ENCODE peak calls at places on chromosomes 1 and 21, in ten cellular contexts. K, J, X, L, N, P, R, D, E and B are unnamed samples. For H3K4me1, the result is how much of the 10 kb centered on the place peaks cover.

GRCh38 chr1:94063379-94063778 is 57.6 kb downstream of the ABCA4 start:
- DNase-seq in K (no peak), J (peak), X (peak), L (peak), N (peak), P (peak), R (peak), D (peak), E (peak), B (peak)

GRCh38 chr1:119587328-119587727 is 60.7 kb downstream of the ZNF697 start:
- DNase-seq in K (no peak), J (no peak), X (no peak), L (peak), N (no peak), P (no peak), R (no peak), D (no peak), E (peak), B (no peak)

GRCh38 chr1:12600880-12601633 is 17.0 kb downstream of the DHRS3 start:
- DNase-seq in K (no peak), J (no peak), X (no peak), L (peak), N (no peak), P (peak), R (peak), D (no peak), E (peak), B (peak)

GRCh38 chr21:44670642-44671432 is 4.1 kb upstream of the KRTAP12-2 start:
- DNase-seq in K (no peak), J (no peak), X (no peak), L (no peak), N (no peak), P (no peak), R (no peak), D (no peak), E (no peak), B (no peak)

GRCh38 chr1:98496246-98496995 is 165.1 kb upstream of the SNX7 start:
- DNase-seq in K (no peak), J (no peak), X (no peak), L (no peak), N (peak), P (no peak), R (no peak), D (no peak), E (no peak), B (no peak)

GRCh38 chr1:58652351-58653184 is 47.3 kb downstream of the MYSM1 start:
- DNase-seq in K (peak), J (peak), X (no peak), L (peak), N (peak), P (peak), R (peak), D (peak), E (peak), B (no peak)

GRCh38 chr1:9466780-9467755 is 72.2 kb upstream of the SLC25A33 start:
- DNase-seq in K (peak), J (no peak), X (no peak), L (no peak), N (peak), P (peak), R (peak), D (peak), E (peak), B (peak)

GRCh38 chr1:246306415-246307037 is 200.6 kb downstream of the SMYD3 start:
- DNase-seq in K (no peak), J (no peak), X (no peak), L (peak), N (peak), P (no peak), R (no peak), D (no peak), E (no peak), B (no peak)

GRCh38 chr1:29156543-29157268 is 25.0 kb downstream of the SRSF4 start:
- DNase-seq in K (no peak), J (no peak), X (no peak), L (no peak), N (peak), P (no peak), R (peak), D (peak), E (no peak), B (no peak)

GRCh38 chr1:200786792-200787191 is 48.1 kb downstream of the CAMSAP2 start:
- DNase-seq in K (no peak), J (no peak), X (no peak), L (no peak), N (no peak), P (no peak), R (no peak), D (no peak), E (peak), B (no peak)
- TF ChIP-seq POLR2A in K (no peak), J (no peak), X (no peak), L (no peak), N (no peak), P (no peak), R (no peak), D (no peak), E (no peak), B (no peak)

GRCh38 chr1:88802950-88803349 is 88.4 kb downstream of the GTF2B start:
- DNase-seq in K (no peak), J (no peak), X (no peak), L (no peak), N (peak), P (no peak), R (no peak), D (no peak), E (no peak), B (no peak)

GRCh38 chr1:88800382-88801051 is 90.8 kb downstream of the GTF2B start:
- DNase-seq in K (no peak), J (peak), X (no peak), L (peak), N (peak), P (no peak), R (no peak), D (no peak), E (peak), B (no peak)

GRCh38 chr1:88803444-88803843 is 87.9 kb downstream of the GTF2B start:
- DNase-seq in K (no peak), J (no peak), X (no peak), L (no peak), N (no peak), P (no peak), R (no peak), D (no peak), E (no peak), B (no peak)

GRCh38 chr1:88802404-88802803 is 89.0 kb downstream of the GTF2B start:
- DNase-seq in K (no peak), J (no peak), X (no peak), L (no peak), N (no peak), P (no peak), R (no peak), D (no peak), E (no peak), B (no peak)

DNA sequence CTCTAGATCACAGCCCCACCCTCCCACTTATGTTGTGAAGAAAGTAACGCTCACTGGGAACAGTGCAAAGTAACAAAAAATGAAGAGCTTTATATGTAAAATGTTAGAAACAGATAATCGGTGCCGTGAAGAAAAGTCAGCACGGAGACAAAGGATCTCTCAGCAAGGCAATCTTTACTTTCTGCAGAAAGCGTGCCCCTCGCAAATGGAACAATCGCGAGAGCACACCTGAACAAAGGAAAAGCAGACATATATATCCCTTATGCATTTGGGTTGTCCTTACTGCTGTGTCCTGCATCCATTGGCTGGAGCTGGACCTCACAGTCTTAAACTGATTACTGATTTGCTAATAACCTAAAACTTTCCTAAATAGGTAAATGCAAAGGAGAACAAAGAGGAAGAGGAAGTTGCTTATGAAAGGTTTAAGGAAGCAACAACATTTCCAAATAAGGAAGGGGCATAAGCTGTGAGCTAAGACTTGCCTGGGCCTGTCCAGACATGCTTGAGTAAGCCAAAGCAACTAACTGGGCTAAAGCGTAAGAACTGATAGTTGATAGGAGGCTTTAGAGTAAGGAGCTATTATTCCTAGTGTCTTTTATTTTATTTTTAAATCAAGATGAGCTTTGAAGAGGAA is 89.7 kb downstream of the GTF2B start:
- DNase-seq in K (no peak), J (no peak), X (no peak), L (no peak), N (peak), P (no peak), R (no peak), D (no peak), E (peak), B (no peak)
- H3K4me1 ChIP-seq in K (under half), J (under half), X (under half), L (under half), N (under half), P (under half), R (under half), D (under half), E (under half), B (under half)

DNA sequence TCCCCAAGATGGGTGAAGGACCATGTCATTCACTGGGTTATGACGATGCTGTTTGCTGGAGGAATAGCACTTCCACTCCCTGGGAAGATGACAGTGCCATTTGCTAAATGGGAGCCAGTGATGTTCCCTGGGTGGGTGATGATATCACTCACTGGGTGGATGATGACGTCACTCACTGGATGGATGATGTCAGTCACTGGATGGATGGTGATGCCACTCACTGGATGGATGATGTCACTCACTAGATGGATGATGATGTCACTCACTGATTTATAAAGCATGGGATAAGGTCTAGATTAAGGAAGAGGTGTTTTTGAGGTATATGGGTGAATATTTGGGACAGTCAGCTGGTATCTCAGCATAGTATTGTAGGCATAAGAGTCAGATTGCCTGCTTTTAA is 457.2 kb downstream of the AJAP1 start:
- DNase-seq in K (no peak), J (no peak), X (no peak), L (no peak), N (no peak), P (no peak), R (no peak), D (no peak), E (no peak), B (no peak)
- H3K4me3 ChIP-seq in K (no peak), J (no peak), X (no peak), L (no peak), N (no peak), P (no peak), R (no peak), D (no peak), E (no peak), B (no peak)

GRCh38 chr1:208935517-208936187 is 647.9 kb upstream of the CAMK1G start:
- DNase-seq in K (no peak), J (no peak), X (no peak), L (no peak), N (no peak), P (no peak), R (no peak), D (no peak), E (no peak), B (no peak)

GRCh38 chr1:208942394-208942793 is 641.1 kb upstream of the CAMK1G start:
- DNase-seq in K (no peak), J (no peak), X (no peak), L (no peak), N (no peak), P (no peak), R (no peak), D (no peak), E (no peak), B (no peak)

GRCh38 chr1:208936431-208936830 is 647.1 kb upstream of the CAMK1G start:
- DNase-seq in K (no peak), J (no peak), X (no peak), L (no peak), N (no peak), P (no peak), R (no peak), D (no peak), E (no peak), B (no peak)

GRCh38 chr1:208934933-208935332 is 648.6 kb upstream of the CAMK1G start:
- DNase-seq in K (no peak), J (no peak), X (no peak), L (no peak), N (no peak), P (no peak), R (no peak), D (no peak), E (no peak), B (no peak)

DNA sequence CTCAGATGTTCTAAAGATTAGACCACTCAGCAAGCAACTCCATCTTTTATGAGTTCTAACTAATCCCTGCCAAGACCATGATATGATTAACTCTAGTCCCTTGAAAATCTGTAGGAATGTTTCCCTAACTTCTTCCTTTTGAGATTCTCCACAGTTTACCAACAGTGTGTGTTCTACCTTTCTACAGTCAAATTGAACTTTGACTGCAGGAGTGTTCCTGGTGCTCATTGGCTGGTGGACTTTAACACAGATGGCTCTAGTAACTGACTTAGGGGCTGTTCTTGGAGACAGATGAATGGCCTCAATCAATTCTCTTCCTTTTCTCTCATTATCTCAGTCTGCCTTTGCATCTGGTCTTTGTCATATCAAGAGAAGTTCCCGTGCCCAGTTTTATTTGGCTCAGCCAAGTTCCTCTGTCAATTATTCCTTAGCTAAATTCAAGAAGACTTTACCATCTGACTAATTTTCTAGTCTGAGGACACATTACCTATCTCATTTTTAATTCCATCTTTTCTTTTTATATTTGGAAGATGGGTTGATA is 643.9 kb upstream of the CAMK1G start:
- DNase-seq in K (no peak), J (no peak), X (no peak), L (no peak), N (no peak), P (no peak), R (no peak), D (no peak), E (no peak), B (no peak)
- TF ChIP-seq POLR2A in K (no peak), J (no peak), X (no peak), L (no peak), N (no peak), P (no peak), R (no peak), D (no peak), E (no peak), B (no peak)

DNA sequence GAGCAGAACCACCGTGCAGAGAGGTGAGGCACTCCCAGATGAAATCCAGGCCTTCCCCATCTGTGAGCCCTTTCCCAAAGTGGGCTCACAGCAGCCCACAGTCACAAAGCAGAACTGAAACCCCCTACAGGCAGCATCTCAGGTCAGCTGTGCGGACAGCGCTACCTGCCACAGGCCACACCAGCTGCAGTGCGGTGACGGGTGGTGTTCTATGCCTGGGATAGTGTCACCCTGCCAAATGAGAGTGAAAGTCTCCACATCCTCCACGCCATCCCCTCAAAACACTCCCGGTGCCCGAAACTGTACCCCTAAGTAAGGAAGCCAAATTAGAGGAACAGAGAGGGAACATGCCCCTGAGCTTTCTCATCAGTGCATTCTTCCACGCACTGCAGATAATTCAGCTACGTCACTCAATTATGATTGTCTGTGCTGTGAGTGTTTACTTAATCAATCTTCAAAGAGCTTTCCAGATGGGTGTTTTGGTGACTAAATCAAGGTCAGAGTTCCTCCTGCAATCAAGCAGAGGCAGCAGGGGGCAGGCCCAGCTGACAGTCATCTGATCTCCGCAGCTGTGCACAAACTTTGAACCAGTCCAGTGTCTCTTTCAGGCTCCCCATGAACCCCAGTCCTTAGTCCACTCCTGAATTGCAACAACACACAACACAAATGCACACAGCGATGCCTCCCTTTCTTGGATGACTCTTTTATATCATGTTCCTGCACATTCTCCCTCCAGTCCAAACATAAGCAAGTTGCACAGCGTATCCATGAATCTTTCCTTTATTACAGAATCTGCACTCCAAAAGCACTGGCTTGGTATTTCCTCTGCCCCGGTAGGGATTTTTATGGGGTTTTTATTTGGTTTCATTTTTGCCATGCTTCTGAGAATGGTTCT is 150.0 kb downstream of the TOMM20 start:
- DNase-seq in K (no peak), J (peak), X (no peak), L (peak), N (peak), P (peak), R (peak), D (no peak), E (no peak), B (peak)
- H3K4me1 ChIP-seq in K (under half), J (half or more), X (half or more), L (half or more), N (half or more), P (half or more), R (half or more), D (under half), E (under half), B (under half)

GRCh38 chr1:66273674-66274073 is 260.3 kb upstream of the SGIP1 start:
- DNase-seq in K (no peak), J (no peak), X (no peak), L (no peak), N (no peak), P (no peak), R (no peak), D (no peak), E (no peak), B (no peak)

GRCh38 chr1:66270122-66270812 is 263.7 kb upstream of the SGIP1 start:
- DNase-seq in K (no peak), J (peak), X (no peak), L (no peak), N (peak), P (no peak), R (no peak), D (peak), E (no peak), B (no peak)

GRCh38 chr1:66269222-66269621 is 264.7 kb upstream of the SGIP1 start:
- DNase-seq in K (no peak), J (no peak), X (no peak), L (no peak), N (no peak), P (no peak), R (no peak), D (no peak), E (no peak), B (no peak)

GRCh38 chr1:66271216-66271903 is 262.6 kb upstream of the SGIP1 start:
- DNase-seq in K (peak), J (peak), X (peak), L (no peak), N (peak), P (peak), R (peak), D (peak), E (peak), B (peak)

DNA sequence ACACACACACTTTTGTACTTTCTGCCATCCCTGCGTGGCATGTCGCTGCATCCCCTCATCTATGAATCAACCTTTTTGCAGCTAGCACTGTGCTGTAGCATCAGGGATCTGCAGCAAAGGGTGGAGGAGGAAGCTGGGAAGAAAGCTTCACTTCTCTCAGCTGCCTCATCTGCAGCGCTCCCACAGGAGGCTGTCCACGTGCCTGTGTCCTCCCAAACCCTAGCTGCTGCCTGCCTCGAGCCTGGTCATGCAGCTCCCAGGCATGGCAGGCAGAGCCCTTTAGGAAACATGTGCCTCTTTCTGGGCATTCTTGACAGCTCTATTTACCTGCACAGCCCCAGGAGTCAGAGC is 262.1 kb upstream of the SGIP1 start:
- DNase-seq in K (peak), J (peak), X (no peak), L (no peak), N (peak), P (peak), R (no peak), D (peak), E (peak), B (peak)
- H3K4me3 ChIP-seq in K (no peak), J (no peak), X (peak), L (no peak), N (peak), P (no peak), R (no peak), D (no peak), E (no peak), B (no peak)

DNA sequence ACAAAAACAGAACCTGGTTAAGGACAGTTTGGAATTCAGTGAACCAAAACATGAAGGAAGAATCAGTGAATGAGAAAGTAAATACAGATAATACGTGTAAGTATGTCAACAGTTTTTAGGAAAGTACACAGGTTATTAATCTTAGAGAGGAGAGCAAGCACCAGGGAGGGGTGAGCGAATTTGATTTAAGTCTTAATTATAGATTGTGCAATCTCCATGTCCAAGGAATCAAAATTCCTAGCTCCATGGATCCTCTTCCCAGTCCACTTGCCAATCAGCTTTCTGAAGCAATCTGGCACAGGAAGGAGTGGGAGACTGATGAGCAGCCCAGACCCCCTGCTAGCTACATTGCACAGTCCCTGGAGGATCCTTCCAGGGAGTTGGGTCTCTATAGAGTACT is 346.4 kb downstream of the SETD4 start:
- DNase-seq in K (no peak), J (no peak), X (no peak), L (no peak), N (no peak), P (no peak), R (no peak), D (no peak), E (no peak), B (no peak)
- TF ChIP-seq POLR2A in K (no peak), J (no peak), X (no peak), L (no peak), N (no peak), P (no peak), R (no peak), D (no peak), E (no peak), B (no peak)